ENCODE peak calls at places on chromosomes 12 and 14, in four cellular contexts. N, C, O and Q are unnamed samples. For H3K4me1, the result is how much of the 10 kb centered on the place peaks cover.

GRCh38 chr14:60736494-60736893 is 1.9 kb downstream of the MNAT1 start:
- DNase-seq in N (no peak), C (no peak), O (peak), Q (peak)

GRCh38 chr14:103729496-103730448 is 14.2 kb downstream of the ZFYVE21 start:
- DNase-seq in N (no peak), C (no peak), O (no peak), Q (no peak)

GRCh38 chr14:100840286-100840685 is 14.4 kb downstream of the MEG3 start:
- DNase-seq in N (no peak), C (no peak), O (peak), Q (no peak)

GRCh38 chr14:102824832-102825231 is 47.6 kb downstream of the TRAF3 start:
- DNase-seq in N (no peak), C (peak), O (no peak), Q (no peak)

GRCh38 chr14:93921001-93921797 is 5.9 kb upstream of the FAM181A start:
- DNase-seq in N (no peak), C (no peak), O (no peak), Q (no peak)

GRCh38 chr12:29396774-29397173 is 15.8 kb upstream of the ERGIC2 start:
- DNase-seq in N (no peak), C (no peak), O (no peak), Q (peak)

GRCh38 chr12:132606466-132606865 is 3.9 kb downstream of the LRCOL1 start:
- DNase-seq in N (no peak), C (no peak), O (no peak), Q (no peak)

GRCh38 chr14:60724080-60724618 is at the start of gene SIX4:
- DNase-seq in N (peak), C (peak), O (peak), Q (peak)

GRCh38 chr14:104735830-104736642 is 12.0 kb downstream of the ADSS1 start:
- DNase-seq in N (peak), C (peak), O (no peak), Q (peak)

GRCh38 chr12:55336002-55336401 is 5.5 kb downstream of the OR6C3 start:
- DNase-seq in N (no peak), C (no peak), O (no peak), Q (no peak)

GRCh38 chr12:91316161-91316759 is 133.6 kb upstream of the DCN start:
- DNase-seq in N (no peak), C (no peak), O (no peak), Q (peak)

GRCh38 chr12:96698965-96699364 is 208.1 kb upstream of the NEDD1 start:
- DNase-seq in N (no peak), C (no peak), O (peak), Q (no peak)

GRCh38 chr12:1829306-1829900 is 9.0 kb downstream of the LRTM2 start:
- DNase-seq in N (no peak), C (no peak), O (no peak), Q (no peak)

GRCh38 chr12:94832780-94833760 is 170.4 kb downstream of the NDUFA12 start:
- DNase-seq in N (no peak), C (no peak), O (peak), Q (peak)
- H3K4me3 ChIP-seq in N (no peak), C (no peak), O (peak), Q (no peak)

GRCh38 chr12:50508420-50508819 is 3.6 kb downstream of the DIP2B start:
- DNase-seq in N (no peak), C (no peak), O (no peak), Q (no peak)
- H3K4me1 ChIP-seq in N (under half), C (half or more), O (under half), Q (under half)

DNA sequence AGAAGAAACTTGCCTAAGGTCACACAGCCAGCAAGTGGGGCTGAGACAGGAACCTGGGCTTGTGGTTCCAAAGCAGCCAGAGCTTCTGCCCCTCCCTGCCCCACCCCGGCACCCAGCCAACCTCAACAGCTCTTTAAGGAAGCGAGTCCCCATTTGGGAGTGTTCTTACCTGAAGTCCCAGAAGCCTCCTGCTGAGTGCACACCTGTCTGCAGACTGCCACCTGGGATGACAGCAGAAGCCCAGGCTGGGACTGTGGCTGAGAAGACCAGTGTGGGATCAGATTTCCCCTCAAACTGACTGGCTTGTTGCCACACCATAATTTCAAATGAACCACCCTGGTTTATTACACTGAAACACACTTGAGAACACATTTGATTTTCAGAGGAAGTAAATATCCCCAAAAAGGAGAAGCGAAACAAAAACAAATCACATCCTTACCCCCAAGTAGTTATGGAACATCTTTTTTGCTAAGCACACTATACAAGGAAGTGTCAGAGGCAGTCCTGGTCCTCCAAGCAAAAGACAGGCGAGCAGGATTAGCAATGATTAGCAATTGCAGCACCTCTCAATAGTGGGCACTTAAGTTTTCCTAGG is 6.3 kb upstream of the RIN3 start:
- DNase-seq in N (peak), C (no peak), O (no peak), Q (no peak)
- H3K4me3 ChIP-seq in N (no peak), C (no peak), O (no peak), Q (no peak)

DNA sequence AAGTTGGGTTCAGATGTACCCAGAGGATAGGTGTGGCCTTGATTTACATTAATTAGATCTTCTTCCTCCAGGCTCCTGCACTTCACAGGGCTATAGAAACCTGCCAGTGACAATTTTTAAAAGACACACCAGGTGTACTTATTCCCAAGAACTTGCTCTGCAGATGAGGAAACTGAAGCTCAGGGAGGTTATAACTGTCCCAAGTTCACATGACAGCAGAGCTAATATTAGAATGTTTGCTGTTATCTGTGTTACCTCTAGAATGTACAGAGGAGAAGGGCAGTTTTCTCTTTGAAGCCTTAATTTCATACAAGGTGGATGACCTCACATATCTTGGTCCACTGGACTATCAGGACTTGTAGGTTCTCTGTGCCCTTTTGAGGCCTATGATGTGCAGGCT is 27.7 kb downstream of the RASSF8 start:
- DNase-seq in N (no peak), C (no peak), O (no peak), Q (no peak)
- H3K4me1 ChIP-seq in N (under half), C (under half), O (under half), Q (under half)

DNA sequence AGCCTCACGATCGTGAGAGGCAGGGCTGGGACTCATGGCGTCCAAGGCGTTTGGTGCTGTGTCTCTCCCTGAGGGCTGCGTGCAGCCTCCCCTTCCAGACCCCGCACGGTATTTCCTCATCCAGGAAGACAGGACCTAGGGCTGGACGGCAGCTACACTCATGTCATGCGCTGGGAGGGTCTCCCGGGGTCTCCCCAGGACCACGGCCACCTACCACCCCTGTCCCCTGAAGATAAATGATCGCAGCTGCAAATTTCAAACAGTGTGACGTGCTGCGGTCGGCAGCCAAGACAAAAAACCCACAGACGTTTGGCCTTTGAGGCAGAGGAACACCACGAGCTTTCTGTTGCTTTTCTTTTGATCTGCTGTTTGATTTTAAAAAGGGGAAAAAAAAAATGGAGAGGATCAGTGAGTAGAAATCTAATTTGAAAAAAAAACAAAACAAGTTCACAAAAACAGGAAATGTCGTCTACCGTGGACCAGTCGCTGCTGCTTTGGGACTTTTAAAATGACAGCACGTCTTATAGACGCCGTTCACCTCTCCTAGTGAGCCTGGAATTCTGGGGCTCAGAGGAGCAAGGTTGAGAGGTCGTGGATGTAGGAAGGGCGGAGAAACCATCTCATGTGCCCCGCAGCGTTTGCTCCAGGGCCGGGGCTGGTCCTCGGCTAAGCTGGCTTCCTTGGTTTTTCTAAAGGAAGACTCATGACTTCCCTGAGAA is 237.6 kb downstream of the SLC41A2 start:
- DNase-seq in N (no peak), C (no peak), O (no peak), Q (no peak)
- H3K4me3 ChIP-seq in N (peak), C (peak), O (no peak), Q (no peak)

GRCh38 chr12:89070603-89071002 is 281.7 kb downstream of the DUSP6 start:
- DNase-seq in N (no peak), C (no peak), O (no peak), Q (no peak)
- H3K4me1 ChIP-seq in N (under half), C (under half), O (under half), Q (under half)

GRCh38 chr12:111699-112591 is 45.4 kb downstream of the IQSEC3 start:
- DNase-seq in N (no peak), C (no peak), O (no peak), Q (no peak)
- H3K4me3 ChIP-seq in N (no peak), C (no peak), O (no peak), Q (no peak)

GRCh38 chr12:53218551-53219114 is 11.6 kb upstream of the ITGB7 start:
- DNase-seq in N (no peak), C (peak), O (peak), Q (peak)

GRCh38 chr12:53217049-53217929 is 10.2 kb upstream of the ITGB7 start:
- DNase-seq in N (peak), C (peak), O (peak), Q (peak)

GRCh38 chr12:53219956-53220856 is 11.8 kb downstream of the RARG start:
- DNase-seq in N (peak), C (peak), O (peak), Q (peak)

GRCh38 chr12:53219116-53219955 is 12.3 kb upstream of the ITGB7 start:
- DNase-seq in N (no peak), C (peak), O (no peak), Q (no peak)

GRCh38 chr12:53217930-53218307 is 10.9 kb upstream of the ITGB7 start:
- DNase-seq in N (no peak), C (no peak), O (peak), Q (no peak)
- H3K4me1 ChIP-seq in N (under half), C (half or more), O (half or more), Q (under half)

GRCh38 chr12:67270622-67271021 is 1.5 kb downstream of the CAND1 start:
- DNase-seq in N (no peak), C (no peak), O (no peak), Q (no peak)

GRCh38 chr12:67271976-67272375 is 2.8 kb downstream of the CAND1 start:
- DNase-seq in N (no peak), C (no peak), O (no peak), Q (no peak)

GRCh38 chr12:67276469-67276868 is 7.3 kb downstream of the CAND1 start:
- DNase-seq in N (no peak), C (no peak), O (no peak), Q (no peak)

GRCh38 chr12:67275380-67275913 is 6.3 kb downstream of the CAND1 start:
- DNase-seq in N (no peak), C (no peak), O (no peak), Q (no peak)

GRCh38 chr12:67274186-67274585 is 5.0 kb downstream of the CAND1 start:
- DNase-seq in N (no peak), C (no peak), O (no peak), Q (no peak)
- H3K4me3 ChIP-seq in N (no peak), C (no peak), O (no peak), Q (no peak)